ENCODE peak calls at places on chromosomes 11 and 22, in five cellular contexts. P is psoas muscle, Y is foreskin keratinocyte, R is HFF-Myc, B is mesothelial cell of epicardium. I is an unnamed sample.
A peak's percentile ranks its signal among the peaks of the same experiment; 100 is the strongest.

GRCh38 chr22:45964372-45964771 is 12.6 kb downstream of the WNT7B start:
- DNase-seq in R (no peak), Y (no peak), B (no peak), P (no peak), I (no peak)

GRCh38 chr11:6298605-6299004 is 21.7 kb downstream of the CAVIN3 start:
- DNase-seq in P (peak; percentile 64), B (no peak), R (no peak), Y (no peak), I (no peak)

GRCh38 chr11:7630002-7630401 is 43.3 kb downstream of the CYB5R2 start:
- DNase-seq in P (no peak), Y (no peak), R (no peak), B (no peak), I (no peak)

GRCh38 chr22:45185718-45186511 is 22.2 kb downstream of the NUP50 start:
- DNase-seq in B (no peak), R (no peak), Y (no peak), P (no peak), I (no peak)

GRCh38 chr11:14620027-14620511 is 23.5 kb upstream of the PDE3B start:
- DNase-seq in R (no peak), P (no peak), B (no peak), Y (no peak), I (peak; percentile 36)

GRCh38 chr11:107834995-107835394 is 23.6 kb downstream of the SLC35F2 start:
- DNase-seq in B (no peak), P (no peak), R (no peak), Y (no peak), I (no peak)

GRCh38 chr11:46892109-46892508 is 26.2 kb downstream of the LRP4 start:
- DNase-seq in P (no peak), Y (no peak), R (no peak), B (no peak), I (no peak)

GRCh38 chr11:83706581-83706980 is 420.4 kb upstream of the CCDC90B start:
- DNase-seq in R (no peak), P (no peak), Y (no peak), B (no peak), I (no peak)

GRCh38 chr11:75762885-75763284 is 5.7 kb upstream of the DGAT2 start:
- DNase-seq in Y (no peak), P (peak; percentile 69), B (no peak), R (no peak), I (peak; percentile 18)

GRCh38 chr11:14358729-14359439 is at the start of gene RRAS2:
- DNase-seq in B (peak; percentile 84), Y (no peak), R (no peak), P (peak; percentile 89), I (peak; percentile 72)

GRCh38 chr22:20071524-20071972 is 8.5 kb upstream of the DGCR8 start:
- DNase-seq in B (no peak), Y (no peak), R (no peak), P (no peak), I (no peak)

GRCh38 chr22:20494978-20495860 is at the start of gene KLHL22:
- DNase-seq in R (no peak), Y (no peak), B (peak; percentile 55), P (peak; percentile 66), I (peak; percentile 65)

GRCh38 chr11:2149471-2150205 is 10.4 kb upstream of the IGF2 start:
- DNase-seq in R (no peak), Y (no peak), P (no peak), B (no peak), I (no peak)

GRCh38 chr11:120756931-120757330 is 245.4 kb downstream of the GRIK4 start:
- DNase-seq in R (no peak), B (no peak), Y (no peak), P (no peak), I (no peak)

GRCh38 chr11:31725176-31725575 is 85.9 kb downstream of the PAX6 start:
- DNase-seq in P (no peak), Y (no peak), R (no peak), B (no peak), I (no peak)

GRCh38 chr22:42769574-42770447 is 49.1 kb upstream of the A4GALT start:
- DNase-seq in Y (no peak), R (no peak), P (peak; percentile 68), B (no peak), I (peak; percentile 74)

GRCh38 chr11:43072911-43073310 is 238.9 kb upstream of the API5 start:
- DNase-seq in P (no peak), Y (no peak), R (no peak), B (no peak), I (no peak)

GRCh38 chr22:30947821-30948454 is 20.6 kb downstream of the MORC2 start:
- DNase-seq in P (no peak), B (no peak), Y (no peak), R (no peak), I (peak; percentile 73)

GRCh38 chr11:20876738-20877137 is 207.4 kb downstream of the NELL1 start:
- DNase-seq in R (no peak), B (no peak), P (no peak), Y (no peak), I (no peak)

GRCh38 chr11:20874358-20874757 is 205.0 kb downstream of the NELL1 start:
- DNase-seq in P (no peak), R (no peak), Y (no peak), B (no peak), I (no peak)

DNA sequence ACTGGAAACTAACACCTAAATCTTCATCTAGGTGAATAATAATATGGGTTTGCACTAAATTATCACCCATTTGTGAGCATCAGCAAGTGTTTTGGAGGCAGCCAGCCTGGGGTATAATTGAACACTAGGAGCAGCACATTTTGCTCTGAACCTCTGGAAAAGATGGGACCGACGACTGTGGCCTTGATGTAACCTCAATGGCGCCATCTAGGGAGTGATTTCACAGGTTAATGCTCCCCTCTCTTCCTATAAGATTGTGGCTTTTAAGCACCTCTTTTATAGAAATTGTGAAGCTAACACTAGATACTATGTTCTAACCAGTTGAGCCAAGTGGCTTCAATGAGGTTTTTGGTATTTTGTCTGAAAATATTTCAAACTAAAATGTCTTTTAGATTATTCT is 203.7 kb downstream of the NELL1 start:
- DNase-seq in P (no peak), B (no peak), Y (no peak), R (no peak), I (no peak)
- TF ChIP-seq CTCF in P (no peak), B (no peak), Y (no peak), R (no peak), I (no peak)

GRCh38 chr11:12100429-12100828 is 10.0 kb upstream of the MICAL2 start:
- DNase-seq in Y (no peak), P (no peak), R (no peak), B (no peak), I (no peak)

GRCh38 chr11:12100886-12101285 is 9.5 kb upstream of the MICAL2 start:
- DNase-seq in R (no peak), Y (no peak), P (no peak), B (no peak), I (no peak)

GRCh38 chr11:12101318-12101717 is 9.1 kb upstream of the MICAL2 start:
- DNase-seq in R (no peak), B (no peak), P (no peak), Y (no peak), I (no peak)

GRCh38 chr11:12103411-12104225 is 6.8 kb upstream of the MICAL2 start:
- DNase-seq in P (no peak), B (no peak), Y (no peak), R (no peak), I (no peak)

GRCh38 chr11:12102588-12103410 is 7.6 kb upstream of the MICAL2 start:
- DNase-seq in B (no peak), Y (no peak), P (no peak), R (no peak), I (peak; percentile 38)
- TF ChIP-seq CTCF in B (no peak), Y (peak; percentile 58), P (no peak), R (no peak), I (peak; percentile 15)

GRCh38 chr11:19160839-19161238 is 40.9 kb downstream of the CSRP3 start:
- DNase-seq in Y (no peak), B (no peak), P (no peak), R (no peak), I (no peak)
- TF ChIP-seq CTCF in Y (peak; percentile 35), B (no peak), P (peak; percentile 31), R (no peak), I (no peak)

GRCh38 chr11:67731583-67731982 is 57.2 kb upstream of the ALDH3B2 start:
- DNase-seq in R (no peak), P (no peak), B (no peak), Y (no peak), I (no peak)

DNA sequence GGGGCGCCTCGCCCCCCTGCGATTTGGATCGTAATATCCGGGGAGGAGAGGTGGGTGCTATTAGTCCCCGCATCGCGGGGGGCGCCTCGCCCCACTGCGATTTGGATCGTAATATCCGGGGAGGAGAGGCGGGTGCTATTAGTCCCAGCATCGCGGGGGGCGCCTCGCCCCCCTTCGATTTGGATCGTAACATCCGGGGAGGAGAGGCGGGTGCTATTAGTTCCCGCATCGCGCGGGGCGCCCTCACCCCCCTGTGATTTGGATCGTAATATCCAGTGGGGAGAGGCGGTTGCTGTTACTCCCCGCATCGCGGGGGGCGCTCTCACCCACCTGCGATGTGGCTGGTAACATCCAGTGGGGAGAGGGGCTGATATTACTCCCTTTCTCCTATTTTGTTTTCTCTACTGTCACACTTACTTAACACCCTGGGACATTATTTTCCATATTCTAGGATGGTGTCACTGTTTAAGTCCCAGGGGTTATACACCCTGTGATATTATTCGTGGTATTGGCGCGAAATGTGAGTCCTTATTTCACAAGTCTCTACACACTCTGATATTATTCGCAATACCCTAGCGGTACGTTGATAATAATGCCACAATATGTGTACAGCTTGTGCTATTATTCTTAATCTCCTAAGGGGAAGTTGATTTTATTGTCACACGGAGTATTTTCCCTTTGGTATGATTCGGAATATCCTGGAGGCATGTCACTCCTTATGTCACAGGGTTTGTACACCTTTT is 57.8 kb upstream of the ALDH3B2 start:
- DNase-seq in R (no peak), Y (no peak), P (peak; percentile 51), B (no peak), I (no peak)
- TF ChIP-seq CTCF in R (peak; percentile 42), Y (peak; percentile 39), P (no peak), B (no peak), I (peak; percentile 21)

DNA sequence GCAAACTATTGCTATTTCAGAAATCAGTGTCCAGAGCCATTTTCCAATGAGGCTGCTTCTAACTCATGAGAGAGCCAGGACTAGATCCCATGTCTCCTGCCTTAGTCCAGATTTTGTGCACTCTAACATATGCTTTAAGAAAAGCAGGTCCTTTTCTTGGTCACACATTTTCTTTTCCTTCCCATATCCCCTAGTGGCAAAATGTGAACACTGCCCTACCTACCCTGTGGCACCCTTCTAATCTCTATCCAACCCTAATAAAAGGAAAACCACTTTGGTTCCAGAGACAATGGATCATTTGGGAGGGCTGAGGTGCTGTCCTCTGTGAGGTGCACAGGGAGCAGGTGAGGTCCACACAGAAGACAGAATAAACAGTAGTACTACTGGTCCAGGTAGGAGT is 72.0 kb upstream of the DDI1 start:
- DNase-seq in P (no peak), R (no peak), Y (no peak), B (no peak), I (no peak)
- TF ChIP-seq CTCF in P (no peak), R (no peak), Y (peak; percentile 6), B (no peak), I (no peak)